ENCODE peak calls at places on chromosomes 13 and 19, in four cellular contexts. C is H1, K is K562, Z is SK-N-SH. I is an unnamed sample.

GRCh38 chr13:27667946-27668345 is 46.3 kb downstream of the POLR1D start:
- DNase-seq in C (no peak), K (peak), Z (peak), I (no peak)

GRCh38 chr19:1130801-1131717 is 27.3 kb downstream of the GPX4 start:
- DNase-seq in C (no peak), K (no peak), Z (no peak), I (no peak)

GRCh38 chr19:54209748-54210494 is 9.3 kb downstream of the RPS9 start:
- DNase-seq in C (no peak), K (peak), Z (peak), I (no peak)

GRCh38 chr13:24050292-24050711 is 110.2 kb upstream of the SPATA13 start:
- DNase-seq in C (no peak), K (no peak), Z (no peak), I (no peak)

GRCh38 chr13:95426631-95427030 is 125.4 kb upstream of the ABCC4 start:
- DNase-seq in C (no peak), K (no peak), Z (no peak), I (no peak)

GRCh38 chr19:30254214-30254613 is 118.0 kb upstream of the ZNF536 start:
- DNase-seq in C (no peak), K (no peak), Z (no peak), I (no peak)

GRCh38 chr19:2268861-2269243 is 12.6 kb upstream of the JSRP1 start:
- DNase-seq in C (no peak), K (no peak), Z (no peak), I (no peak)

GRCh38 chr19:13937479-13938360 is 497 bp downstream of the PODNL1 start:
- DNase-seq in C (no peak), K (no peak), Z (peak), I (peak)

GRCh38 chr19:10871711-10872550 is 578 bp downstream of the CARM1 start:
- DNase-seq in C (no peak), K (peak), Z (peak), I (peak)

GRCh38 chr13:94054159-94054558 is 425.3 kb downstream of the DCT start:
- DNase-seq in C (no peak), K (no peak), Z (peak), I (no peak)

GRCh38 chr13:94050686-94051085 is 428.8 kb downstream of the DCT start:
- DNase-seq in C (no peak), K (no peak), Z (no peak), I (no peak)

GRCh38 chr13:94050039-94050438 is 429.4 kb downstream of the DCT start:
- DNase-seq in C (no peak), K (no peak), Z (no peak), I (no peak)
- TF ChIP-seq TEAD4 in C (no peak), K (no peak), Z (no peak), I (no peak)

GRCh38 chr13:112983042-112983305 is 14.0 kb downstream of the MCF2L start:
- DNase-seq in C (no peak), K (no peak), Z (no peak), I (no peak)

GRCh38 chr13:112983428-112984196 is 14.6 kb downstream of the MCF2L start:
- DNase-seq in C (no peak), K (peak), Z (peak), I (no peak)

GRCh38 chr13:112984954-112985802 is 16.2 kb downstream of the MCF2L start:
- DNase-seq in C (no peak), K (no peak), Z (no peak), I (no peak)

GRCh38 chr13:112985803-112986408 is 16.9 kb downstream of the MCF2L start:
- DNase-seq in C (no peak), K (no peak), Z (no peak), I (no peak)

DNA sequence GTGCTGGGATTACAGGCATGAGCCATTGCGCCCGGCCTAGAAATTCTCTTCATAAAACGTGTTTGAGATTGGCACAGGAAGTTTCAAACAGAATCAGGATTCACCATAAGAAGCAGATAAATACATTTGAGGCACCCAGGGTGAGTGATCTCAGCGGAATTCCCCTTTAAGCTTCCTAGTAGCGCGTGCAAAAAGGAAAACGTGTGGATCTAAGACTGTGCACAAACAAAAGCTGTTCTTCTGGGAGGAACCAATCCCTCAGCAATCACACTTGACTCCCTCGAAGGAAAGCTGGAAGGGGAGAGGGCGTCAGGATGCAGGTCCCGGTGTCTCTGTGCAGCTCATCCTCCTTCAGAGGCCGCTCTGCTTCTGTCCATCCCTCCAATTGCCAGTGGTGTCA is 15.5 kb downstream of the MCF2L start:
- DNase-seq in C (no peak), K (no peak), Z (no peak), I (no peak)
- TF ChIP-seq TEAD4 in C (no peak), K (no peak), Z (no peak), I (no peak)

GRCh38 chr19:40523322-40524047 is 53.2 kb upstream of the SHKBP1 start:
- DNase-seq in C (no peak), K (peak), Z (peak), I (peak)
- TF ChIP-seq TEAD4 in C (peak), K (no peak), Z (no peak), I (no peak)

GRCh38 chr19:18098891-18099622 is 1.5 kb downstream of the MAST3 start:
- DNase-seq in C (no peak), K (peak), Z (no peak), I (peak)

GRCh38 chr19:18097993-18098890 is 664 bp downstream of the MAST3 start:
- DNase-seq in C (no peak), K (no peak), Z (no peak), I (no peak)

GRCh38 chr19:18096258-18096657 is 1.3 kb upstream of the MAST3 start:
- DNase-seq in C (no peak), K (no peak), Z (no peak), I (no peak)

GRCh38 chr19:18099623-18099995 is 2.0 kb downstream of the MAST3 start:
- DNase-seq in C (no peak), K (no peak), Z (no peak), I (no peak)

GRCh38 chr19:18097217-18097992 is at the start of gene MAST3:
- DNase-seq in C (no peak), K (peak), Z (peak), I (peak)
- TF ChIP-seq TEAD4 in C (no peak), K (no peak), Z (no peak), I (no peak)

GRCh38 chr13:61913183-61913582 is 497.5 kb upstream of the PCDH20 start:
- DNase-seq in C (no peak), K (no peak), Z (no peak), I (no peak)

GRCh38 chr13:61918841-61919240 is 503.2 kb upstream of the PCDH20 start:
- DNase-seq in C (no peak), K (no peak), Z (no peak), I (no peak)

DNA sequence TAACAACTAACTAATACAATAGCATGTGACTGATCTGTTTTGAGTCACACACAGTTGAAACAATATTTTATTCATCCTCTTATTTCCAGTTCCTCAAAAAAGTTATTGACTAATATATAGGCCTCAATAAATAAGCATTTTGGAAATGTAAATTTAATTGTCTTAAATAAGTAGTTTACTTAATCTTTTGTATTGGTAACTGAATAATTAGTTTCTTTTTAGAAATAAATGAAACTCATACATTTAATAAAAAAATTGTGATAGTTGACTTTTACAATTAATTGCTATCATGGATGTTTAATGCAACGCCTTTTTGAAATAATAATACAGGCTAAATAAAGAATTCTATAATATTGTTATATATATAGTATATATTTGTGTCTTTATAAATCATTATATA is 500.8 kb upstream of the PCDH20 start:
- DNase-seq in C (no peak), K (no peak), Z (no peak), I (no peak)
- TF ChIP-seq TEAD4 in C (no peak), K (no peak), Z (no peak), I (no peak)

DNA sequence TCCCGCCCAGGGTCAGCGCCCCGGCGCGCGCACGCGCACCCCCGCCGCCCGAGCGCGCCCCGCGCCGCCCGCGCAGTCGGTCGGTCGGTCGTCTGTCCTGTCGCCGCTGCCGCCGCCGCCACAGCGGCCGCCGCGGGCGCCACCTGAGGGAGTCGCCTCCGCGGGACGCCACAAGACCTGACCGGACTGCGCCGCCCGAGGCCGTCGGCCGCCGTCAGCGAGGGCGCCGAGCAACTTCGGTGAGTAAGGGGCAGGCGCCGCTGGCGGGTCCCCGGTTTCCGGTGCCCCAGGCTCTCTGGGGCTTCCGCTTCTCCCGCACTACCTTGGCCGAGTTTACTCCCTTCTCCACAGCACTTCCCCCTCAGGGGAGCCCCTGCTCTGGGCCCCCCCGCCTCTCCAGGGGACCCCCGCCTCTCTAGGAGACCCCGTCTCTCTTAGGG is 19.6 kb upstream of the GATAD2A start:
- DNase-seq in C (no peak), K (no peak), Z (no peak), I (peak)
- TF ChIP-seq TEAD4 in C (no peak), K (no peak), Z (no peak), I (no peak)

DNA sequence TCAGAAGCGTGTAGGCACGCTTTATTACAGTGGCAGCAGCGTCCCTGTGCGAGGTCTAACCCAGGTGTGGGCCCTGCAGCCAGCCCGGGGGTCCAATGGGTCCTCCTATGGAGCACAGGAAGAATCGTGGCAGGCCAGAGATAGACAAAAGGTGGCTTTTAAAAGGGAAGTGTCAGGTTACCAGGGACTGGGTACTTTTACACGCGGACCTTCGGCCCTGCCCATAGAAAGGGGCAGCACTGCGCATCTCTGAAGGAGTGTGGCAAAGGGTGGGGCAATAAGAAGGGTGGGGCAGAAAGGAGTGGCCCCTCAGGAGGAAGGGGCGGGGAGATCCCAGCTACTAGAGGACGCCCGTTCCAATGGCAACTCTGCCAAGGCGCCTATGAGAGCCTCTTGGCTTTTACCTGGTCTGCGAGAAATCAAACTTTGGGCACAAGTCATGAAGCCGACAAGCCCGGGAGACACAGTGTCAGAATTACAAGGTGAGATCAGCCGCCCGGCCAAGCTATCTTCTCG is 1419.8 kb downstream of the UQCRFS1 start:
- DNase-seq in C (peak), K (peak), Z (peak), I (peak)
- TF ChIP-seq TEAD4 in C (no peak), K (no peak), Z (no peak), I (no peak)

DNA sequence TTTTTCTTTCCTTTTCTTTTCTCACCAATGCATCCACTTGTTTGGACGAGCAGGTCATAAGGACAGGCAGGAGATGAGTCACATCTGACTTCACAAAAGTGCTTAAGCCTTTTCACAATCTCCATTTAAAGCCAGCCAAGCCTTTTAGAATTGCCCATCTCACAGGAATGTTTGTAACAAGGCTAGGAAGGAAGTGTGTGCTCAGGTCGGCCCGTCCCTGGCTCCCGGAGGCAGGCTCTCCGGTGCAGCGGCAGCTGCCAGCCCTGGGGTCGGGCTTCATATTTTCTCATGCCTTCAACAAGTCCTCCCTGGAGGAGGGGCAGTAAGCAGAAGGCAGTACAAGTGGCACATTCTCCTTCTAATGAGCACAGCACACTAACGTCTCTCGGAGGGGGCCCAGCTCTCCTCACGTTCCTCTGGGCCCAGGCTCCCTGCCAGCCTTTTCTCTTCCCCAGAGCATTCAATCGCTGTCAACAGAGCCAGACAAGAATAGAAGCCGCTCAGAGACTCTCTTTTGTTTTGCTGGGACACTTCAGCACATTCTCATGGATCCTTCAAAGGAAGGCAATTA is 180.5 kb downstream of the COL4A1 start:
- DNase-seq in C (no peak), K (no peak), Z (no peak), I (no peak)
- TF ChIP-seq TEAD4 in C (no peak), K (no peak), Z (peak), I (no peak)

I was measured in WTC11.